ENCODE peak calls at places on chromosomes 1 and 21, in four cellular contexts. R, X, Z and H are unnamed samples.

GRCh38 chr1:231395051-231395995 is 26.8 kb downstream of the EGLN1 start:
- DNase-seq in R (no peak), X (no peak), Z (no peak), H (peak; percentile 74)

GRCh38 chr1:12015001-12015491 is 4.3 kb upstream of the MIIP start:
- DNase-seq in Z (no peak), R (no peak), X (no peak), H (no peak)

GRCh38 chr1:243725846-243726245 is 124.2 kb downstream of the AKT3 start:
- DNase-seq in R (no peak), Z (no peak), X (no peak), H (no peak)

GRCh38 chr1:65175171-65176070 is 27.4 kb downstream of the AK4 start:
- DNase-seq in R (no peak), Z (no peak), X (no peak), H (no peak)

GRCh38 chr1:32180186-32181060 is 948 bp downstream of the TXLNA start:
- DNase-seq in R (peak; percentile 66), Z (no peak), X (peak; percentile 72), H (peak; percentile 18)

GRCh38 chr1:33714421-33714820 is 149.5 kb upstream of the HMGB4 start:
- DNase-seq in X (no peak), R (no peak), Z (no peak), H (no peak)

GRCh38 chr1:109476825-109477224 is 6.9 kb upstream of the ATXN7L2 start:
- DNase-seq in Z (no peak), X (no peak), R (peak; percentile 66), H (no peak)

GRCh38 chr1:27659497-27660299 is 12.3 kb downstream of the IFI6 start:
- DNase-seq in Z (peak; percentile 72), R (peak; percentile 97), X (peak; percentile 92), H (peak; percentile 53)

GRCh38 chr1:193338194-193338593 is 151.8 kb upstream of the B3GALT2 start:
- DNase-seq in X (no peak), Z (no peak), R (no peak), H (no peak)

GRCh38 chr21:33402011-33402979 is 918 bp upstream of the IFNGR2 start:
- DNase-seq in X (no peak), Z (no peak), R (no peak), H (no peak)

GRCh38 chr1:238892612-238893011 is 493.8 kb upstream of the CHRM3 start:
- DNase-seq in R (no peak), X (no peak), Z (no peak), H (no peak)

GRCh38 chr1:211695135-211695816 is 19.9 kb upstream of the NEK2 start:
- DNase-seq in X (no peak), Z (peak; percentile 79), R (peak; percentile 65), H (no peak)

GRCh38 chr1:154476791-154477190 is 25.2 kb upstream of the TDRD10 start:
- DNase-seq in X (no peak), R (no peak), Z (no peak), H (no peak)

GRCh38 chr1:84467298-84467697 is 11.8 kb upstream of the RPF1 start:
- DNase-seq in R (no peak), X (no peak), Z (no peak), H (no peak)

GRCh38 chr1:109446236-109446635 is 20.0 kb upstream of the PSMA5 start:
- DNase-seq in X (no peak), Z (no peak), R (no peak), H (no peak)

GRCh38 chr1:89897347-89898133 is 76.7 kb downstream of the LRRC8D start:
- DNase-seq in R (no peak), Z (no peak), X (no peak), H (no peak)

GRCh38 chr1:58812468-58812867 is 28.6 kb upstream of the JUN start:
- DNase-seq in Z (no peak), R (no peak), X (no peak), H (no peak)

GRCh38 chr21:35351434-35351833 is 302.3 kb upstream of the RUNX1 start:
- DNase-seq in X (no peak), Z (no peak), R (no peak), H (no peak)

GRCh38 chr1:226779536-226779935 is 40.5 kb upstream of the ITPKB start:
- DNase-seq in Z (no peak), R (no peak), X (no peak), H (no peak)

GRCh38 chr1:210123924-210124589 is 108.5 kb upstream of the SERTAD4 start:
- DNase-seq in Z (no peak), R (no peak), X (no peak), H (no peak)

GRCh38 chr1:23657659-23658275 is 33.8 kb upstream of the RPL11 start:
- DNase-seq in X (peak; percentile 80), R (peak; percentile 87), Z (no peak), H (peak; percentile 59)

GRCh38 chr1:214707306-214708087 is 104.5 kb downstream of the CENPF start:
- DNase-seq in Z (no peak), R (no peak), X (no peak), H (no peak)

GRCh38 chr21:43189936-43190335 is 21.1 kb downstream of the CRYAA start:
- DNase-seq in X (no peak), Z (no peak), R (no peak), H (no peak)

GRCh38 chr1:206581571-206581981 is 30.7 kb downstream of the EIF2D start:
- DNase-seq in R (no peak), X (no peak), Z (no peak), H (no peak)

GRCh38 chr21:43657355-43658093 is 1.8 kb downstream of the HSF2BP start:
- DNase-seq in X (no peak), Z (no peak), R (no peak), H (no peak)

GRCh38 chr1:51729824-51730284 is 113.0 kb downstream of the OSBPL9 start:
- DNase-seq in Z (no peak), R (no peak), X (peak; percentile 48), H (no peak)

GRCh38 chr1:111864862-111865261 is 109.2 kb downstream of the DDX20 start:
- DNase-seq in Z (no peak), X (peak; percentile 36), R (no peak), H (no peak)

GRCh38 chr1:100894622-100895539 is at the start of gene EXTL2:
- DNase-seq in R (peak; percentile 63), Z (no peak), X (peak; percentile 87), H (peak; percentile 90)

GRCh38 chr1:210397252-210397651 is 68.5 kb downstream of the HHAT start:
- DNase-seq in Z (no peak), R (no peak), X (no peak), H (no peak)

GRCh38 chr1:31760901-31761470 is 3.2 kb downstream of the ADGRB2 start:
- DNase-seq in R (peak; percentile 77), Z (no peak), X (no peak), H (peak; percentile 25)

GRCh38 chr1:229326601-229327000 is 16.2 kb downstream of the CCSAP start:
- DNase-seq in Z (no peak), X (no peak), R (no peak), H (no peak)

GRCh38 chr1:42944207-42944928 is 14.3 kb downstream of the SLC2A1 start:
- DNase-seq in R (no peak), X (no peak), Z (no peak), H (no peak)

GRCh38 chr1:83029050-83029449 is 969.9 kb downstream of the TTLL7 start:
- DNase-seq in X (no peak), R (no peak), Z (no peak), H (no peak)

GRCh38 chr21:31162827-31163226 is 124.6 kb upstream of the KRTAP19-8 start:
- DNase-seq in R (no peak), Z (no peak), X (no peak), H (no peak)

GRCh38 chr1:112704908-112705627 is 1.9 kb downstream of the RHOC start:
- DNase-seq in Z (peak; percentile 83), R (peak; percentile 82), X (peak; percentile 76), H (peak; percentile 84)

GRCh38 chr1:183630748-183631147 is 4.8 kb downstream of the ARPC5 start:
- DNase-seq in X (no peak), Z (no peak), R (no peak), H (no peak)
- TF ChIP-seq FOXK2 in X (no peak), Z (no peak), R (no peak), H (no peak)

DNA sequence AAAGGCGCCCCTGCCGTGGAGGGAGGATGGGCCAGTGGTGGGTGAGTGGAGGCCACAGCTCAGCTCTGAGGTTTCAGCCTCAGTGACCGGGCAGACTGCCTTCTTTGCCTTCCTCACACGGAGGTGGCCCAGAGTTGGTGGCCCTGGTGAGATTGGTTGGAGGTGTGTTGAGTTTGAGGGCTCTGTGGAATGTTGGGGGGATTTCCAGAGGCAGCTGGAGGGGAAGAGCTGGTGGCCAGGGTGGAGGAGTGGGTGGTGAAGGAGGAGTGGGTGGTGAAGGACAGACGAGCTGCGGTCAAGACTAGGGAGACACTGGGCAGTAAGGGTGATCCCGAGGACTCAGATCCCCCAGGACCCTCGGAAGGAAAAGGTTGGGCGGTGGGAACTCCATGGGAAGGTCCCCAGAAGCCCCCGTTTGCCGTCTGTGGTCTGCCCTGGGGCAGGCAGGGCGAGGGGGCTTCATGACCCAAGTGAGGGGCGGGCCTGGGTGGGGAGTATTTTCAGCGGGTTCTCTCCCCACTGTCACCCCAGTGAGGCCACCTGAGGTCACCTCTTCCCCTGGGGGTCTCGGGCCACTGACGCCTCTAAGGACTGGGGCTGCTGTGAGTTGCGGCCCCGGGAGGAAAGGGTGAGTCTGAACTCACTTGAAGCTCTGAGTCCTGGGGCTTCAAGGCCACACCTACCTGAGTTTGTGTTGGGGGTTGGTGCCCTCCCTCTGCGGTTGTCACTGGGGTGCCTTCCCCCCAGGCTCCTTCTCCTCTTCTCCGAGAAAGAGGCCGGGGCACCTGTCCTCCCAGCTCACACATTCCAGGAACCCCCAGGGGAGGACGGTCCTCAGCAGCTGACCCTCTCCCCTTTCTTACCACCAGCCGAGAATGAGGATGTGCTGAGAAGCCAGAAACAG is 22.7 kb upstream of the PIK3CD start:
- DNase-seq in Z (peak; percentile 72), X (no peak), R (no peak), H (no peak)
- TF ChIP-seq FOXK2 in Z (no peak), X (no peak), R (no peak), H (no peak)

GRCh38 chr1:93779540-93780121 is 98.0 kb upstream of the BCAR3 start:
- DNase-seq in X (no peak), R (no peak), Z (no peak), H (no peak)
- TF ChIP-seq FOXK2 in X (no peak), R (no peak), Z (no peak), H (no peak)

GRCh38 chr1:17924578-17924977 is 169.4 kb downstream of the ACTL8 start:
- DNase-seq in R (no peak), Z (no peak), X (no peak), H (no peak)

GRCh38 chr1:17925838-17926237 is 170.7 kb downstream of the ACTL8 start:
- DNase-seq in R (no peak), Z (no peak), X (no peak), H (no peak)

GRCh38 chr1:17923684-17924083 is 168.6 kb downstream of the ACTL8 start:
- DNase-seq in R (no peak), Z (no peak), X (no peak), H (no peak)

GRCh38 chr1:17920881-17921635 is 165.9 kb downstream of the ACTL8 start:
- DNase-seq in X (no peak), R (no peak), Z (no peak), H (no peak)

DNA sequence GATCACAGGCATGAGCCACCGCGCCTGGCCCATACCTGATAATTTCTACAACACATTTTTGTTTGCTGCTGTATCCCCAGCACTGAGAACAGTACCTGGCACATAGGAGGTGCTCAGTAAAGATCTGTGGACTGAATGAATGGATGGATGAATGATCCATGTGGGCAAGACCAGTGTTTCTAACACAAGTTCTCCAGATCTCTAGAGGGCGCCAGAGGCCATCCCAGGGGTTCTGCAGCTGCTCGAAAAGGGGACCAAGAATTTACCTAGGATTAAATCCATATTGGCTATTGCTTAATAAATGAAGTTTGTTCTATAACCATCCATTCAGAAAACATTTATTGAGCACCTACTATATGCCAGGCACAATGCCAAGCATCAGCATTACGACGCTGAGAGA is 167.7 kb downstream of the ACTL8 start:
- DNase-seq in Z (no peak), R (peak; percentile 62), X (peak; percentile 49), H (peak; percentile 41)
- TF ChIP-seq FOXK2 in Z (no peak), R (no peak), X (no peak), H (no peak)